ENCODE peak calls at places on chromosomes 13 and 19, in seven cellular contexts. One of them, this sample, is unnamed.

GRCh38 chr13:41199061-41199460 is 4.7 kb upstream of the KBTBD7 start:
- DNase-seq in sigmoid colon: no peak
- DNase-seq in NB4: no peak
- DNase-seq in transverse colon: no peak
- DNase-seq in spleen: no peak
- DNase-seq in body of pancreas: no peak
- DNase-seq in heart left ventricle: no peak
- DNase-seq in this sample: no peak

GRCh38 chr13:30157616-30157993 is 149.7 kb downstream of the KATNAL1 start:
- DNase-seq in transverse colon: no peak
- DNase-seq in body of pancreas: no peak
- DNase-seq in NB4: no peak
- DNase-seq in spleen: peak; percentile 56
- DNase-seq in heart left ventricle: no peak
- DNase-seq in sigmoid colon: no peak
- DNase-seq in this sample: no peak

GRCh38 chr13:30577381-30577780 is 40.3 kb upstream of the USPL1 start:
- DNase-seq in transverse colon: peak; percentile 18
- DNase-seq in NB4: peak; percentile 92
- DNase-seq in heart left ventricle: no peak
- DNase-seq in body of pancreas: no peak
- DNase-seq in spleen: no peak
- DNase-seq in sigmoid colon: no peak
- DNase-seq in this sample: peak; percentile 81

GRCh38 chr13:23159205-23159586 is 21.6 kb upstream of the SGCG start:
- DNase-seq in NB4: peak; percentile 50
- DNase-seq in spleen: no peak
- DNase-seq in body of pancreas: no peak
- DNase-seq in sigmoid colon: no peak
- DNase-seq in heart left ventricle: no peak
- DNase-seq in transverse colon: no peak
- DNase-seq in this sample: peak; percentile 23

GRCh38 chr13:20192470-20193141 is at the start of gene GJB2:
- DNase-seq in body of pancreas: no peak
- DNase-seq in spleen: no peak
- DNase-seq in transverse colon: peak; percentile 74
- DNase-seq in sigmoid colon: no peak
- DNase-seq in heart left ventricle: no peak
- DNase-seq in NB4: no peak
- DNase-seq in this sample: no peak

GRCh38 chr13:71524245-71525002 is 342.6 kb downstream of the DACH1 start:
- DNase-seq in transverse colon: no peak
- DNase-seq in body of pancreas: no peak
- DNase-seq in spleen: no peak
- DNase-seq in NB4: no peak
- DNase-seq in sigmoid colon: no peak
- DNase-seq in heart left ventricle: no peak
- DNase-seq in this sample: no peak

GRCh38 chr19:54882758-54883157 is 8.7 kb downstream of the FCAR start:
- DNase-seq in NB4: peak; percentile 26
- DNase-seq in transverse colon: no peak
- DNase-seq in sigmoid colon: no peak
- DNase-seq in heart left ventricle: no peak
- DNase-seq in body of pancreas: no peak
- DNase-seq in spleen: no peak
- DNase-seq in this sample: no peak

GRCh38 chr13:26952551-26953138 is 192.1 kb upstream of the GPR12 start:
- DNase-seq in transverse colon: no peak
- DNase-seq in sigmoid colon: no peak
- DNase-seq in body of pancreas: no peak
- DNase-seq in heart left ventricle: no peak
- DNase-seq in spleen: no peak
- DNase-seq in NB4: no peak
- DNase-seq in this sample: no peak

GRCh38 chr13:46759861-46760260 is 37.1 kb downstream of the ESD start:
- DNase-seq in transverse colon: peak; percentile 20
- DNase-seq in NB4: peak; percentile 78
- DNase-seq in body of pancreas: no peak
- DNase-seq in spleen: no peak
- DNase-seq in sigmoid colon: no peak
- DNase-seq in heart left ventricle: no peak
- DNase-seq in this sample: no peak

GRCh38 chr19:33530261-33530660 is 8.7 kb upstream of the PEPD start:
- DNase-seq in NB4: no peak
- DNase-seq in body of pancreas: no peak
- DNase-seq in transverse colon: no peak
- DNase-seq in spleen: no peak
- DNase-seq in heart left ventricle: no peak
- DNase-seq in sigmoid colon: no peak
- DNase-seq in this sample: no peak

GRCh38 chr13:52849727-52850395 is 1.4 kb upstream of the PCDH8 start:
- DNase-seq in NB4: no peak
- DNase-seq in transverse colon: no peak
- DNase-seq in sigmoid colon: no peak
- DNase-seq in heart left ventricle: no peak
- DNase-seq in body of pancreas: no peak
- DNase-seq in spleen: no peak
- DNase-seq in this sample: no peak
- TF ChIP-seq POLR2A in NB4: no peak
- TF ChIP-seq POLR2A in transverse colon: no peak
- TF ChIP-seq POLR2A in sigmoid colon: no peak
- TF ChIP-seq POLR2A in heart left ventricle: no peak
- TF ChIP-seq POLR2A in body of pancreas: no peak
- TF ChIP-seq POLR2A in spleen: no peak
- TF ChIP-seq POLR2A in this sample: no peak

GRCh38 chr13:77699059-77699680 is 1.7 kb downstream of the SLAIN1 start:
- DNase-seq in heart left ventricle: no peak
- DNase-seq in spleen: no peak
- DNase-seq in transverse colon: no peak
- DNase-seq in sigmoid colon: no peak
- DNase-seq in body of pancreas: no peak
- DNase-seq in NB4: peak; percentile 11
- DNase-seq in this sample: peak; percentile 25

GRCh38 chr13:77696863-77697207 is 652 bp upstream of the SLAIN1 start:
- DNase-seq in heart left ventricle: no peak
- DNase-seq in sigmoid colon: no peak
- DNase-seq in transverse colon: no peak
- DNase-seq in body of pancreas: no peak
- DNase-seq in NB4: no peak
- DNase-seq in spleen: no peak
- DNase-seq in this sample: no peak

GRCh38 chr13:77697208-77698103 is at the start of gene SLAIN1:
- DNase-seq in heart left ventricle: peak; percentile 79
- DNase-seq in body of pancreas: peak; percentile 88
- DNase-seq in NB4: peak; percentile 89
- DNase-seq in transverse colon: peak; percentile 80
- DNase-seq in spleen: peak; percentile 95
- DNase-seq in sigmoid colon: peak; percentile 87
- DNase-seq in this sample: peak; percentile 89

GRCh38 chr13:77696006-77696862 is 1.3 kb upstream of the SLAIN1 start:
- DNase-seq in spleen: no peak
- DNase-seq in body of pancreas: no peak
- DNase-seq in heart left ventricle: no peak
- DNase-seq in NB4: no peak
- DNase-seq in transverse colon: no peak
- DNase-seq in sigmoid colon: no peak
- DNase-seq in this sample: peak; percentile 37

DNA sequence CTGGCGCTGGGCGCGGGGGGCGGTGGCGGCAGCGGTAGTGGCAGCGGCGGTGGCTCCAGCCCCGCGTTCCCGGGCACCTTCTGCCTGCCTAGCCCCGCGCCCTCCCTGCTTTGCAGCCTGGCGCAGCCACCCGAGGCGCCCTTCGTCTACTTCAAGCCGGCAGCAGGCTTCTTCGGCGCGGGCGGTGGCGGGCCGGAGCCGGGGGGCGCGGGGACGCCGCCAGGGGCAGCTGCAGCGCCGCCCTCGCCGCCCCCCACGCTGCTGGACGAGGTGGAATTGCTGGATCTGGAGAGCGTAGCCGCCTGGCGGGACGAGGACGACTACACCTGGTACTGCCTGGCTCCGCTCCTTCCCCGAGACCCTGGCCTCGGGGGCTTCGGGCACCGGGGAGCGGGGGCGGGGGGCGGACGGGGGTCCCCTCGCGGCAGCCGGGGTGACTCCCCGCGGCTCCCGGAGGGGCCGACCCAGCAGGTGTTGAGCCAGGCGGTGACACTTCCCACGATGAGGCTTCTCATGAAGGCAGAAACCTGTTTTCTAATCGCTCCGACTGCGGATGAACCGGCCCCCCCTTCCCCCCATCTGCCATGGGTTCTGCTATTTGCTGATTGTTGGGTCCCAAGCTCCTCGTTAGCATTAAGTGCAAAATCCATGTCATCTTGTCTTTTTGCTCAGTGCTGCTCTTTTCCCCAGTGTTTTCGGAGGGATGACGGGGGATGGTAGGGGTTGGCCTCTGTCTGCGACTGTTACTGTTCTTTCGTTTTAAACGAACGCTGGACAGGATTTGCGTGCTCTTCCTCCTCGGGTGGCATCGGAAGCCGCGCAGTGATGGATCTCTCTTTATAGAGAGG is 948 bp downstream of the SLAIN1 start:
- DNase-seq in sigmoid colon: peak; percentile 62
- DNase-seq in heart left ventricle: peak; percentile 23
- DNase-seq in body of pancreas: peak; percentile 59
- DNase-seq in transverse colon: peak; percentile 44
- DNase-seq in spleen: peak; percentile 90
- DNase-seq in NB4: peak; percentile 75
- DNase-seq in this sample: peak; percentile 75
- TF ChIP-seq POLR2A in sigmoid colon: no peak
- TF ChIP-seq POLR2A in heart left ventricle: no peak
- TF ChIP-seq POLR2A in body of pancreas: no peak
- TF ChIP-seq POLR2A in transverse colon: no peak
- TF ChIP-seq POLR2A in spleen: no peak
- TF ChIP-seq POLR2A in NB4: no peak
- TF ChIP-seq POLR2A in this sample: no peak

DNA sequence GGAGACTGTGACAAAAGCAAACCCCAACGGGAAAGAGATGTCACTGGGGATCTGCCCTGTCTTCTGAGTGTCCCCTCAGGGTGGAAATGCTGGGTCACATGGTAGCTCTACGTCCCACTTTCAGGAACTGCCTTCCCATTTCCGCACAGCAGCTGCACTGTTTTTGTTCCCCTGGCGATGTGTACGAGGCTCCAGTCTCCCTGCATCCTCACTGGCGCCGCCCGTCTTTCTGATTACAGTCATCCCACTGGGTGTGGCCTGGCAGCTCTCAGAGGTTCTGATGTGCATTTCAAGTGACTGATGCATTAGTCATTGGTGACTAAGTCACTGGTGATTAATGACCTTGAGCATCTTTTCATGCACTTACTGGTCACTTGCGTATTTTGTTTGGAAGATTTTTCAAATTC is 21.2 kb downstream of the PCID2 start:
- DNase-seq in spleen: no peak
- DNase-seq in heart left ventricle: peak; percentile 82
- DNase-seq in NB4: peak; percentile 63
- DNase-seq in body of pancreas: peak; percentile 37
- DNase-seq in sigmoid colon: peak; percentile 87
- DNase-seq in transverse colon: peak; percentile 51
- DNase-seq in this sample: peak; percentile 94
- TF ChIP-seq POLR2A in spleen: no peak
- TF ChIP-seq POLR2A in heart left ventricle: peak; percentile 26
- TF ChIP-seq POLR2A in NB4: no peak
- TF ChIP-seq POLR2A in body of pancreas: no peak
- TF ChIP-seq POLR2A in sigmoid colon: no peak
- TF ChIP-seq POLR2A in transverse colon: no peak
- TF ChIP-seq POLR2A in this sample: no peak

DNA sequence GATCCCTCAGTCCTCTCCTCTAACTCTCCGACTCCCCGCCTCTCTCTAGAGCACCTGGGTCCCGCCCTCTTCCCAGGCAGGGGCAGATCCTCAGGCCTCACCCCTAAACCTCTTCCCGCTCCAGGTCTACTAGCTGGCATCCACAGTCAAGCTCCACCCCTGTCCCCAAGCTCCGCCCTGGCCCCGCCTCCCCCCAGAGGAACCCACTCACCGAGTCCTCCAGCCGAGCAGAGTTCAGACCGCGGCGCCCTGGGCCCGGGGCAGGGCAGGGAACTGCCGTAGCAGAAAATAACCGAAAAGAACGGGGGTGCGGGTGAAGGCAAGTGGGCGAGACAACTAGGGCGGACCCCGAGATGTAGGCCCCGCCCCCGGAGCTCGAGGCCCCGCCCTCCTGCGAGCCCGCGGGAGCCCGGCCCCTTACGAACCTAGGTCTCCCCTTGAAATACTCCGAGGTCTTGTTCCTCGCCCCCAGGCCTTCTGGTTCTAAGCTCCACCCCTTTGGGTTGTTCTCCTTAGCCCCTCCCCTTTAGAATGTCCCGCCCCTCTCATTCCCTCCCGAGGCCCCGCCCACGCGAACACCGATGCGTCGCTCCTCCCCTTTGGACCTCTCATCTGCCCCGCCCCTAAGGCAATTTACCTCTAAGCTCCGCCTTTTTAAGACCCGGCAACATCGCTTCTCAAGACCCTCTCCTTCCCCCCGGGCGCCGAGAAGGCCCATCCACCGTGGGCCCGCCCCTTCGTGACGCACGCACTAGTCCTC is at the start of gene GGN:
- DNase-seq in sigmoid colon: peak; percentile 87
- DNase-seq in heart left ventricle: peak; percentile 76
- DNase-seq in NB4: peak; percentile 53
- DNase-seq in spleen: peak; percentile 93
- DNase-seq in body of pancreas: peak; percentile 84
- DNase-seq in transverse colon: peak; percentile 87
- DNase-seq in this sample: peak; percentile 76
- TF ChIP-seq POLR2A in sigmoid colon: no peak
- TF ChIP-seq POLR2A in heart left ventricle: no peak
- TF ChIP-seq POLR2A in NB4: no peak
- TF ChIP-seq POLR2A in spleen: no peak
- TF ChIP-seq POLR2A in body of pancreas: peak; percentile 11
- TF ChIP-seq POLR2A in transverse colon: no peak
- TF ChIP-seq POLR2A in this sample: no peak

This sample was measured in erythroblast.